ENCODE peak calls at places on chromosomes 13 and 19, in five cellular contexts. One of them, this sample, is unnamed.
A peak's percentile ranks its signal among the peaks of the same experiment; 100 is the strongest.

GRCh38 chr13:25329706-25330105 is 28.3 kb downstream of the NUP58 start:
- DNase-seq in neural crest cell: no peak
- DNase-seq in cardiac fibroblast: peak; percentile 71
- DNase-seq in activated CD8-positive, alpha-beta T cell treated with anti-CD3 and anti-CD28 coated beads for 36 hours: no peak
- DNase-seq in fibroblast of lung: peak; percentile 35
- DNase-seq in this sample: no peak

GRCh38 chr13:110298566-110299321 is 8.2 kb downstream of the COL4A1 start:
- DNase-seq in fibroblast of lung: no peak
- DNase-seq in neural crest cell: no peak
- DNase-seq in activated CD8-positive, alpha-beta T cell treated with anti-CD3 and anti-CD28 coated beads for 36 hours: peak; percentile 64
- DNase-seq in cardiac fibroblast: peak; percentile 61
- DNase-seq in this sample: no peak

GRCh38 chr19:46211201-46211881 is 18.2 kb upstream of the IGFL1 start:
- DNase-seq in activated CD8-positive, alpha-beta T cell treated with anti-CD3 and anti-CD28 coated beads for 36 hours: no peak
- DNase-seq in fibroblast of lung: peak; percentile 32
- DNase-seq in neural crest cell: no peak
- DNase-seq in cardiac fibroblast: no peak
- DNase-seq in this sample: no peak

GRCh38 chr19:18551631-18552030 is 6.0 kb upstream of the KXD1 start:
- DNase-seq in activated CD8-positive, alpha-beta T cell treated with anti-CD3 and anti-CD28 coated beads for 36 hours: no peak
- DNase-seq in fibroblast of lung: no peak
- DNase-seq in cardiac fibroblast: no peak
- DNase-seq in neural crest cell: no peak
- DNase-seq in this sample: no peak

GRCh38 chr19:1851581-1852293 is 3.5 kb upstream of the REXO1 start:
- DNase-seq in neural crest cell: no peak
- DNase-seq in cardiac fibroblast: no peak
- DNase-seq in activated CD8-positive, alpha-beta T cell treated with anti-CD3 and anti-CD28 coated beads for 36 hours: peak; percentile 80
- DNase-seq in fibroblast of lung: no peak
- DNase-seq in this sample: peak; percentile 39

GRCh38 chr19:48754950-48755645 is at the start of gene FGF21:
- DNase-seq in activated CD8-positive, alpha-beta T cell treated with anti-CD3 and anti-CD28 coated beads for 36 hours: no peak
- DNase-seq in cardiac fibroblast: no peak
- DNase-seq in neural crest cell: no peak
- DNase-seq in fibroblast of lung: no peak
- DNase-seq in this sample: no peak

GRCh38 chr13:44199627-44200207 is 173.9 kb upstream of the SERP2 start:
- DNase-seq in neural crest cell: no peak
- DNase-seq in cardiac fibroblast: no peak
- DNase-seq in activated CD8-positive, alpha-beta T cell treated with anti-CD3 and anti-CD28 coated beads for 36 hours: no peak
- DNase-seq in fibroblast of lung: no peak
- DNase-seq in this sample: no peak

GRCh38 chr19:15154002-15154612 is 46.7 kb downstream of the NOTCH3 start:
- DNase-seq in fibroblast of lung: peak; percentile 40
- DNase-seq in cardiac fibroblast: peak; percentile 72
- DNase-seq in neural crest cell: peak; percentile 43
- DNase-seq in activated CD8-positive, alpha-beta T cell treated with anti-CD3 and anti-CD28 coated beads for 36 hours: peak; percentile 68
- DNase-seq in this sample: no peak

GRCh38 chr13:80359459-80360297 is 18.8 kb upstream of the SPRY2 start:
- DNase-seq in activated CD8-positive, alpha-beta T cell treated with anti-CD3 and anti-CD28 coated beads for 36 hours: no peak
- DNase-seq in cardiac fibroblast: peak; percentile 33
- DNase-seq in fibroblast of lung: no peak
- DNase-seq in neural crest cell: peak; percentile 53
- DNase-seq in this sample: no peak

GRCh38 chr13:66210677-66211076 is 1019.5 kb downstream of the PCDH9 start:
- DNase-seq in fibroblast of lung: peak; percentile 98
- DNase-seq in neural crest cell: no peak
- DNase-seq in cardiac fibroblast: peak; percentile 94
- DNase-seq in activated CD8-positive, alpha-beta T cell treated with anti-CD3 and anti-CD28 coated beads for 36 hours: no peak
- DNase-seq in this sample: no peak

GRCh38 chr19:55638864-55639359 is 1.9 kb upstream of the ZNF580 start:
- DNase-seq in activated CD8-positive, alpha-beta T cell treated with anti-CD3 and anti-CD28 coated beads for 36 hours: peak; percentile 83
- DNase-seq in neural crest cell: peak; percentile 47
- DNase-seq in cardiac fibroblast: peak; percentile 55
- DNase-seq in fibroblast of lung: peak; percentile 28
- DNase-seq in this sample: no peak

GRCh38 chr13:38045278-38046048 is 175.9 kb upstream of the TRPC4 start:
- DNase-seq in fibroblast of lung: peak; percentile 27
- DNase-seq in neural crest cell: no peak
- DNase-seq in activated CD8-positive, alpha-beta T cell treated with anti-CD3 and anti-CD28 coated beads for 36 hours: no peak
- DNase-seq in cardiac fibroblast: peak; percentile 69
- DNase-seq in this sample: no peak

GRCh38 chr19:48858984-48859710 is 9.3 kb downstream of the PLEKHA4 start:
- DNase-seq in fibroblast of lung: no peak
- DNase-seq in activated CD8-positive, alpha-beta T cell treated with anti-CD3 and anti-CD28 coated beads for 36 hours: peak; percentile 90
- DNase-seq in cardiac fibroblast: no peak
- DNase-seq in neural crest cell: no peak
- DNase-seq in this sample: peak; percentile 85

GRCh38 chr13:27211771-27212364 is 39.5 kb upstream of the RPL21 start:
- DNase-seq in fibroblast of lung: peak; percentile 82
- DNase-seq in neural crest cell: no peak
- DNase-seq in cardiac fibroblast: peak; percentile 82
- DNase-seq in activated CD8-positive, alpha-beta T cell treated with anti-CD3 and anti-CD28 coated beads for 36 hours: no peak
- DNase-seq in this sample: no peak

GRCh38 chr19:55437410-55437809 is 5.7 kb downstream of the SHISA7 start:
- DNase-seq in cardiac fibroblast: peak; percentile 66
- DNase-seq in neural crest cell: peak; percentile 65
- DNase-seq in activated CD8-positive, alpha-beta T cell treated with anti-CD3 and anti-CD28 coated beads for 36 hours: peak; percentile 50
- DNase-seq in fibroblast of lung: peak; percentile 56
- DNase-seq in this sample: no peak

GRCh38 chr19:15075801-15076200 is 6.2 kb upstream of the OR1I1 start:
- DNase-seq in neural crest cell: no peak
- DNase-seq in fibroblast of lung: no peak
- DNase-seq in activated CD8-positive, alpha-beta T cell treated with anti-CD3 and anti-CD28 coated beads for 36 hours: no peak
- DNase-seq in cardiac fibroblast: no peak
- DNase-seq in this sample: no peak

GRCh38 chr19:30671622-30672051 is 299.5 kb downstream of the ZNF536 start:
- DNase-seq in cardiac fibroblast: no peak
- DNase-seq in neural crest cell: no peak
- DNase-seq in activated CD8-positive, alpha-beta T cell treated with anti-CD3 and anti-CD28 coated beads for 36 hours: no peak
- DNase-seq in fibroblast of lung: no peak
- DNase-seq in this sample: no peak

GRCh38 chr13:33032037-33032625 is 15.9 kb downstream of the KL start:
- DNase-seq in fibroblast of lung: no peak
- DNase-seq in neural crest cell: no peak
- DNase-seq in cardiac fibroblast: peak; percentile 37
- DNase-seq in activated CD8-positive, alpha-beta T cell treated with anti-CD3 and anti-CD28 coated beads for 36 hours: no peak
- DNase-seq in this sample: no peak

GRCh38 chr13:105665284-105665683 is 870.2 kb downstream of the EFNB2 start:
- DNase-seq in activated CD8-positive, alpha-beta T cell treated with anti-CD3 and anti-CD28 coated beads for 36 hours: no peak
- DNase-seq in neural crest cell: no peak
- DNase-seq in cardiac fibroblast: peak; percentile 19
- DNase-seq in fibroblast of lung: peak; percentile 92
- DNase-seq in this sample: no peak

GRCh38 chr13:80379245-80379644 is 38.3 kb upstream of the SPRY2 start:
- DNase-seq in fibroblast of lung: peak; percentile 59
- DNase-seq in cardiac fibroblast: peak; percentile 87
- DNase-seq in activated CD8-positive, alpha-beta T cell treated with anti-CD3 and anti-CD28 coated beads for 36 hours: no peak
- DNase-seq in neural crest cell: no peak
- DNase-seq in this sample: no peak

GRCh38 chr13:108785844-108786243 is 156.4 kb downstream of the MYO16 start:
- DNase-seq in fibroblast of lung: no peak
- DNase-seq in cardiac fibroblast: no peak
- DNase-seq in neural crest cell: no peak
- DNase-seq in activated CD8-positive, alpha-beta T cell treated with anti-CD3 and anti-CD28 coated beads for 36 hours: no peak
- DNase-seq in this sample: no peak

GRCh38 chr19:56141416-56141992 is 417 bp downstream of the ZNF444 start:
- DNase-seq in fibroblast of lung: no peak
- DNase-seq in activated CD8-positive, alpha-beta T cell treated with anti-CD3 and anti-CD28 coated beads for 36 hours: peak; percentile 52
- DNase-seq in neural crest cell: no peak
- DNase-seq in cardiac fibroblast: peak; percentile 9
- DNase-seq in this sample: no peak

GRCh38 chr19:40687525-40688016 is 2.9 kb downstream of the NUMBL start:
- DNase-seq in activated CD8-positive, alpha-beta T cell treated with anti-CD3 and anti-CD28 coated beads for 36 hours: no peak
- DNase-seq in fibroblast of lung: peak; percentile 80
- DNase-seq in neural crest cell: no peak
- DNase-seq in cardiac fibroblast: peak; percentile 83
- DNase-seq in this sample: peak; percentile 69

GRCh38 chr13:91123456-91124127 is 223.9 kb upstream of the MIR17HG start:
- DNase-seq in neural crest cell: no peak
- DNase-seq in fibroblast of lung: no peak
- DNase-seq in cardiac fibroblast: no peak
- DNase-seq in activated CD8-positive, alpha-beta T cell treated with anti-CD3 and anti-CD28 coated beads for 36 hours: no peak
- DNase-seq in this sample: no peak

GRCh38 chr19:996051-996838 is 4.0 kb upstream of the GRIN3B start:
- DNase-seq in neural crest cell: no peak
- DNase-seq in cardiac fibroblast: peak; percentile 67
- DNase-seq in activated CD8-positive, alpha-beta T cell treated with anti-CD3 and anti-CD28 coated beads for 36 hours: peak; percentile 86
- DNase-seq in fibroblast of lung: peak; percentile 64
- DNase-seq in this sample: peak; percentile 72

GRCh38 chr13:41196011-41196410 is 1.6 kb upstream of the KBTBD7 start:
- DNase-seq in fibroblast of lung: no peak
- DNase-seq in neural crest cell: no peak
- DNase-seq in activated CD8-positive, alpha-beta T cell treated with anti-CD3 and anti-CD28 coated beads for 36 hours: no peak
- DNase-seq in cardiac fibroblast: no peak
- DNase-seq in this sample: no peak

GRCh38 chr13:41196620-41197019 is 2.3 kb upstream of the KBTBD7 start:
- DNase-seq in cardiac fibroblast: peak; percentile 42
- DNase-seq in activated CD8-positive, alpha-beta T cell treated with anti-CD3 and anti-CD28 coated beads for 36 hours: peak; percentile 17
- DNase-seq in neural crest cell: no peak
- DNase-seq in fibroblast of lung: no peak
- DNase-seq in this sample: no peak

GRCh38 chr13:41193469-41193868 is 900 bp downstream of the KBTBD7 start:
- DNase-seq in fibroblast of lung: no peak
- DNase-seq in neural crest cell: no peak
- DNase-seq in cardiac fibroblast: no peak
- DNase-seq in activated CD8-positive, alpha-beta T cell treated with anti-CD3 and anti-CD28 coated beads for 36 hours: no peak
- DNase-seq in this sample: no peak

GRCh38 chr13:41199061-41199460 is 4.7 kb upstream of the KBTBD7 start:
- DNase-seq in cardiac fibroblast: no peak
- DNase-seq in neural crest cell: no peak
- DNase-seq in fibroblast of lung: no peak
- DNase-seq in activated CD8-positive, alpha-beta T cell treated with anti-CD3 and anti-CD28 coated beads for 36 hours: no peak
- DNase-seq in this sample: no peak

DNA sequence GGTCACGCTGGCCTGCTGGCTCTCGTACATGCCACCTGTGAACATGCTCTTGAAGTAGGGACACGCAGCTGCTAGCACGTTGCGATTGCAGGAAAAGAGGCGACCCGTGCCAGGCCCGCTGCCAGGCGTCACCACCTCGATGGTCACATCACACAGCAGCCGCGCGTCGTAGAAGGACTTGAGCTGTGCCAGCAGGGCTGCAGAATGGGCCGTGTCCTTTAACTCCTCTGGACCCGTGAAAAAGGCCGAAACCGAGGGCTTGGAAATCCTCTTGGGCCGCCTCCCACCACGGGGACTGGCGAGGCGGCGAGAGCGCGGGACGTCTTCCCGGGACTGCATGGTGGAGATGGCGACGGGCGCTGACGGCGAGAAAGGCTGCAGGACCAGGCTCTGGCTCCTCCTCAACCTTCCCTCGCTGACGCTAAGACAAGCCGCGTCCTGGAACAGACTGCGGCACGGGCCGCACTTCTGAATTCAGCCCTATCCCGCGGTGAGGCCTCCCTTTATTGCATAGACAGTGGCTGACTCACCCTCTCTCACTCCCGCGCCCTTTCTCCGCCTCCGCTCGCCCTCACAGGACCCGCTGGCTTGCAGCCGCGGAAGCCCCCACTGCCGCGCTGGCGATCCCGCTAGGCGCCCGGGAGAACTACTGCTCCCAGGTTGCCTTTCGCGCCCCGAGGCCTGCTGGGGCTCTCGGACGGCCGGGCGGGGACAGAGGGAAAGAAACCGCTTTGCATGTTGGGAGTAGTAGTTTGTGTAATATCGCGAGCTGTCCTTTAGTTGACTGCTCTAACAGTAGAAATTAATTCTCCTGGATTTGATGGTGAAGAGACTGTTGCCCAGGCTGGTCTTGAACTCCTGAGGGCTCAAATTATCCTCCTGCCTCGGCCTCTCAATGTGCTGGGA is at the start of gene KBTBD7:
- DNase-seq in fibroblast of lung: peak; percentile 99
- DNase-seq in cardiac fibroblast: peak; percentile 98
- DNase-seq in neural crest cell: peak; percentile 86
- DNase-seq in activated CD8-positive, alpha-beta T cell treated with anti-CD3 and anti-CD28 coated beads for 36 hours: peak; percentile 97
- DNase-seq in this sample: peak; percentile 92
- TF ChIP-seq CTCF in fibroblast of lung: no peak
- TF ChIP-seq CTCF in cardiac fibroblast: no peak
- TF ChIP-seq CTCF in neural crest cell: no peak
- TF ChIP-seq CTCF in activated CD8-positive, alpha-beta T cell treated with anti-CD3 and anti-CD28 coated beads for 36 hours: no peak
- TF ChIP-seq CTCF in this sample: no peak

GRCh38 chr13:81874681-81875661 is 1534.0 kb upstream of the SPRY2 start:
- DNase-seq in fibroblast of lung: no peak
- DNase-seq in neural crest cell: no peak
- DNase-seq in activated CD8-positive, alpha-beta T cell treated with anti-CD3 and anti-CD28 coated beads for 36 hours: no peak
- DNase-seq in cardiac fibroblast: no peak
- DNase-seq in this sample: no peak

GRCh38 chr13:81874253-81874652 is 1533.3 kb upstream of the SPRY2 start:
- DNase-seq in activated CD8-positive, alpha-beta T cell treated with anti-CD3 and anti-CD28 coated beads for 36 hours: no peak
- DNase-seq in cardiac fibroblast: no peak
- DNase-seq in fibroblast of lung: no peak
- DNase-seq in neural crest cell: no peak
- DNase-seq in this sample: no peak

DNA sequence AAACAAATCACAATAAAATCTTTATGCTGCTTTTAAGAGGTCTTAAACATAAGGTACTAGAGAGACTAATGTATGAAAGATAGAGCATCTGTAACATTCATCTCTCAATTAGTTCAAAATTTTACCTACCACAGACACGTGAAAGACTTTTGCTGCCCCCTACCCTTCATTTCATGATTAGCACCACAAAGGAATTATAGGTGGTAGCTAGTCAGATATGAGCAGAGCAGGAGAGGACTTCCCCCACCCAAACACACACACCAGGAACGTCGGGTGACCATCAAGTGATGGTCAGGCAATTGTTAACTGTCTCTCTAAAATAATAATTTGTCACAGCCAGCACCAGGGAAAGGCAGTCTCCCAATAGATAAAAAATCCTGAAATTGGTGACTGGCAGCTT is 1531.7 kb upstream of the SPRY2 start:
- DNase-seq in fibroblast of lung: no peak
- DNase-seq in activated CD8-positive, alpha-beta T cell treated with anti-CD3 and anti-CD28 coated beads for 36 hours: no peak
- DNase-seq in neural crest cell: peak; percentile 3
- DNase-seq in cardiac fibroblast: no peak
- DNase-seq in this sample: no peak
- TF ChIP-seq CTCF in fibroblast of lung: no peak
- TF ChIP-seq CTCF in activated CD8-positive, alpha-beta T cell treated with anti-CD3 and anti-CD28 coated beads for 36 hours: no peak
- TF ChIP-seq CTCF in neural crest cell: peak; percentile 63
- TF ChIP-seq CTCF in cardiac fibroblast: no peak
- TF ChIP-seq CTCF in this sample: peak; percentile 35

GRCh38 chr19:51107406-51108065 is 673 bp downstream of the CTU1 start:
- DNase-seq in neural crest cell: no peak
- DNase-seq in activated CD8-positive, alpha-beta T cell treated with anti-CD3 and anti-CD28 coated beads for 36 hours: peak; percentile 55
- DNase-seq in fibroblast of lung: peak; percentile 43
- DNase-seq in cardiac fibroblast: peak; percentile 54
- DNase-seq in this sample: no peak
- TF ChIP-seq CTCF in neural crest cell: peak; percentile 0
- TF ChIP-seq CTCF in activated CD8-positive, alpha-beta T cell treated with anti-CD3 and anti-CD28 coated beads for 36 hours: no peak
- TF ChIP-seq CTCF in fibroblast of lung: no peak
- TF ChIP-seq CTCF in cardiac fibroblast: no peak
- TF ChIP-seq CTCF in this sample: no peak

DNA sequence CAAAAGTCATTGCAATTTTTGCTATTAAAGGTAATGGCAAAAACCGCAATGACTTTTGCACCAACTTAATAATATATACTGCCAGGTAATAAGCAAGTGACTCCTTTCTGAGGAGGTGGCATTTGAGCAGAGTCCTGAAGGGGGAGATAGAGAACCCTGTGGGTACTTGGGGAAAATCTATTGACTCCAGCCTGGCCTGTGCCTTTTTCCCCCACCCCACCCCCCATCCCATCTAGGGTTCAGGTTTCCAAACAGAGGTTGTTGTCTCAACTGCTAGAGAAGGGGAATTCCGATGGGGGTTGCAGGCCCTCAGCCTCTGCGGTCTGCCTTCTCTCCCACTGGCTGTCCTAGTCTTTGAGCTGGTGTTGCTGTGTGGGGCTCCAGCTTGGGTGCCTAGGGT is 11.5 kb downstream of the S1PR2 start:
- DNase-seq in activated CD8-positive, alpha-beta T cell treated with anti-CD3 and anti-CD28 coated beads for 36 hours: peak; percentile 62
- DNase-seq in neural crest cell: no peak
- DNase-seq in cardiac fibroblast: no peak
- DNase-seq in fibroblast of lung: peak; percentile 44
- DNase-seq in this sample: peak; percentile 74
- TF ChIP-seq CTCF in activated CD8-positive, alpha-beta T cell treated with anti-CD3 and anti-CD28 coated beads for 36 hours: peak; percentile 61
- TF ChIP-seq CTCF in neural crest cell: peak; percentile 42
- TF ChIP-seq CTCF in cardiac fibroblast: peak; percentile 53
- TF ChIP-seq CTCF in fibroblast of lung: peak; percentile 56
- TF ChIP-seq CTCF in this sample: peak; percentile 57